ENCODE peak calls at places on chromosomes 12 and 14, in five cellular contexts. G is SK-N-SH, W is GM23338, B is vagina, Z is stomach. T is an unnamed sample.

GRCh38 chr12:59695379-59695778 is 99.5 kb downstream of the SLC16A7 start:
- DNase-seq in Z (no peak), W (no peak), B (no peak), G (no peak), T (no peak)

GRCh38 chr12:67534671-67535070 is 113.9 kb upstream of the DYRK2 start:
- DNase-seq in B (no peak), W (no peak), G (no peak), Z (no peak), T (no peak)

GRCh38 chr14:102086346-102086971 is 385 bp downstream of the HSP90AA1 start:
- DNase-seq in B (no peak), G (peak), W (peak), Z (peak), T (no peak)

GRCh38 chr14:19949218-19949617 is 18.5 kb downstream of the OR4K1 start:
- DNase-seq in G (no peak), W (no peak), B (no peak), Z (no peak), T (no peak)

GRCh38 chr12:54661048-54661447 is 12.9 kb upstream of the DCD start:
- DNase-seq in B (no peak), Z (no peak), G (no peak), W (no peak), T (no peak)

GRCh38 chr12:93741741-93742085 is 64.5 kb downstream of the CRADD start:
- DNase-seq in W (peak), Z (no peak), B (no peak), G (peak), T (no peak)

GRCh38 chr12:132429932-132430643 is 59.9 kb upstream of the FBRSL1 start:
- DNase-seq in Z (peak), B (no peak), W (peak), G (no peak), T (peak)

GRCh38 chr14:100911665-100912316 is 8.3 kb upstream of the RTL1 start:
- DNase-seq in G (no peak), W (no peak), Z (no peak), B (no peak), T (no peak)

GRCh38 chr12:68119724-68120211 is 39.8 kb downstream of the IFNG start:
- DNase-seq in W (no peak), Z (no peak), G (no peak), B (no peak), T (no peak)

GRCh38 chr14:62528296-62528695 is 517.0 kb downstream of the KCNH5 start:
- DNase-seq in B (no peak), Z (no peak), G (no peak), W (no peak), T (no peak)

GRCh38 chr12:121214855-121215745 is 5.2 kb downstream of the P2RX4 start:
- DNase-seq in W (no peak), Z (peak), G (no peak), B (no peak), T (peak)

GRCh38 chr14:20866963-20867362 is 24.2 kb upstream of the RNASE3 start:
- DNase-seq in B (no peak), Z (no peak), W (peak), G (no peak), T (no peak)

GRCh38 chr12:108511633-108512540 is 3.2 kb upstream of the FICD start:
- DNase-seq in W (peak), B (no peak), G (peak), Z (peak), T (peak)

DNA sequence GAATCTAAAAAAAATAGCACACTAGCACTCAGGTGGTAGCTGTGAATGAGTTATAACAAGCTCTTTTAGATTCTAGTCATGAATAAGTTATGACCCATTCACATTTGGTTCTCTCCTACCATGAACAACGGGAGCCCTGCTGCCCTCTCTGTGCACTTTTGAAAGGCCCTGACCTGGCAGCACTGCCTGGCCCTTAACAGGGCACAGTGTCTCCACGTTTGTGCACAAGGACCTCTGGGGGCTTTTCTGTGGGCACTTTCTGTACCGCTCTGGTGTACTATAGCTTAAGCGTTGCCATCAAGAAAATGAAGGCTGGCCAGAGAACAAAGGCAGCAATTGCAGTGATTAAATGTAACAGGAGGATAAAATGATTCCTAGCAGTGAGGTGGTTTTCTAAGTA is 21.2 kb downstream of the CCDC92 start:
- DNase-seq in G (no peak), B (no peak), Z (no peak), W (no peak), T (no peak)
- TF ChIP-seq POLR2AphosphoS5 in G (no peak), B (no peak), Z (no peak), W (no peak), T (no peak)

GRCh38 chr14:96224480-96225096 is 19.9 kb downstream of the BDKRB2 start:
- DNase-seq in W (no peak), Z (no peak), B (no peak), G (no peak), T (no peak)

GRCh38 chr14:96216627-96217026 is 12.0 kb downstream of the BDKRB2 start:
- DNase-seq in B (no peak), G (no peak), Z (no peak), W (no peak), T (no peak)

GRCh38 chr14:96217381-96217913 is 12.8 kb downstream of the BDKRB2 start:
- DNase-seq in G (peak), Z (no peak), W (no peak), B (no peak), T (no peak)

GRCh38 chr14:96221841-96222240 is 17.2 kb downstream of the BDKRB2 start:
- DNase-seq in Z (no peak), W (no peak), B (no peak), G (no peak), T (no peak)

GRCh38 chr14:96221109-96221650 is 16.5 kb downstream of the BDKRB2 start:
- DNase-seq in Z (no peak), W (no peak), B (no peak), G (no peak), T (no peak)
- TF ChIP-seq POLR2AphosphoS5 in Z (no peak), W (no peak), B (no peak), G (no peak), T (no peak)

DNA sequence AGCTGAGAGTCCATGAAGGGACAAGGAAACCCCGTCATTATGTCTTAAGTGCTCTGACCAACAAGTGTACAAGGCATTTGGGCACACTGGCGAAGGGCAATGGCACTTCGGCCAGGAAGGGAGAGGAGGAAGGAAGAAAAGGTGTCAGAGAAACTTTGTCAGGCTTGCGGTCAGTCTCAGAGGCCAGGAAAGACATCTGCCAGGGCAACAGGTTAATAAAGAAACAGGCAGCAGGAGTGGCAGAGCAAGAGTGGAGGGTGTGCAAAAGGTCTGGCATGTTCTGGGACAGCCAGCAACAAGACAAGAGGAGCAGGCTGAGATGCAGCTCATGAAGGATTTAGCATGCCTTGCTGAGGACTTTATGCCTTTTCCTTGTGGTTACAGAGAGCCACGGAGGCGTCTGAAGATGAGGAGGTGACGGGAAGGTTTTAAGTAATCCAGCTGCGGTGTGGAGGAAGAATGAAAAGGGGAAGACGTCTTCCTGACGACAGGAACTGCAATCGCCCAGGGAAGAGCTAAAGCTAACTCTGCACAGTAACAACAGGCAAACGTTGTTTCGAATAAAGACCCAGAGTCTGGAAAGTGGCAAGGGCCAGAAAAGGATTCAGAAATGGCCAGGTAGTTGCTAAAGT is 13.1 kb downstream of the APPL2 start:
- DNase-seq in Z (no peak), B (no peak), G (no peak), W (no peak), T (no peak)
- TF ChIP-seq POLR2AphosphoS5 in Z (no peak), B (no peak), G (no peak), W (no peak), T (no peak)

GRCh38 chr14:75125617-75126016 is 1.2 kb downstream of the NEK9 start:
- DNase-seq in W (no peak), Z (no peak), B (no peak), G (peak), T (no peak)

GRCh38 chr14:75126121-75126544 is 715 bp downstream of the NEK9 start:
- DNase-seq in Z (no peak), W (no peak), G (peak), B (no peak), T (no peak)

GRCh38 chr14:75126679-75127473 is at the start of gene NEK9:
- DNase-seq in W (peak), B (no peak), G (peak), Z (peak), T (peak)

GRCh38 chr14:75121559-75121958 is 5.3 kb downstream of the NEK9 start:
- DNase-seq in G (no peak), Z (no peak), W (no peak), B (no peak), T (no peak)

GRCh38 chr14:75123991-75124390 is 2.9 kb downstream of the NEK9 start:
- DNase-seq in Z (no peak), G (peak), B (no peak), W (no peak), T (no peak)
- TF ChIP-seq POLR2AphosphoS5 in Z (peak), G (peak), B (peak), W (no peak), T (no peak)

DNA sequence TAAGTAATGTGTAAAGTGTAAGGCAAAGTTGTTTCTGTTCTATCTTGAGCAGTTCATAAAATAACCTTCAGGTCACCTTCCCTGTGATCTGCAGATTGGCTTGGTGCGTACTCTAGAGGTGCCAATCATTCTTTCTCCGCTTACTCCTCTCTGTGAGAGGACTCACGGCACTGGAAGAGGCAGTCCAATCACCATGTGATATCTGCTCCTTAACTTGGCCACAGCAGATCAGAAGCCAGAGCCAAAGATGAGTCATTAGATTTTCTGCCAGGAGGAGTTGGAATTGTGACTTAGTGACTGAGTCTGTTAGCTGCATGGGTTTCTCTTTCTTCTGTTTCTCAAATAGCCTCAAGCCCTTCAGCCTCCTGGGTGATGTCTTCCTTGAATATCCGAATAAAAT is 165.5 kb downstream of the SLC41A2 start:
- DNase-seq in G (no peak), Z (no peak), W (no peak), B (no peak), T (no peak)
- TF ChIP-seq POLR2AphosphoS5 in G (no peak), Z (no peak), W (no peak), B (peak), T (no peak)

DNA sequence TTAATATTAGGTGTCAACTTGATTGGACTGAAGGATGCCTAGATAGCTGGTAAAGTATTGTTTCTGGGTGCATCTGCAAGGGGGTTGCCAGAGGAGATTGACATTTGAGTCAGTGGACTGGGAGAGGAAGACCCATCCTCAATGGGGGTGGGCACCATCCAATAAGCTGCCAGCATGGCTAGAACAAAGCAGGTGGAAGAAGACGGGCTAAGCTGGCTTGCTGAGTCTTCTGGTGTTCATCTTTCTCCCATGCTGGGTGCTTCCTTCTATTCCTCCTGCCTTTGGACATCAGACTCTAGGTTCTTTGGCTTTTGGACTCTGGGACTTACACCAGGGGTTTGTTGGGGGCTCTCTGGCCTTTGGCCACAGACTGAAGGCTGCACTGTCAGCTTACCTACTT is 87.4 kb downstream of the SLC38A1 start:
- DNase-seq in Z (no peak), B (no peak), W (no peak), G (no peak), T (no peak)
- TF ChIP-seq POLR2AphosphoS5 in Z (no peak), B (no peak), W (no peak), G (peak), T (no peak)

DNA sequence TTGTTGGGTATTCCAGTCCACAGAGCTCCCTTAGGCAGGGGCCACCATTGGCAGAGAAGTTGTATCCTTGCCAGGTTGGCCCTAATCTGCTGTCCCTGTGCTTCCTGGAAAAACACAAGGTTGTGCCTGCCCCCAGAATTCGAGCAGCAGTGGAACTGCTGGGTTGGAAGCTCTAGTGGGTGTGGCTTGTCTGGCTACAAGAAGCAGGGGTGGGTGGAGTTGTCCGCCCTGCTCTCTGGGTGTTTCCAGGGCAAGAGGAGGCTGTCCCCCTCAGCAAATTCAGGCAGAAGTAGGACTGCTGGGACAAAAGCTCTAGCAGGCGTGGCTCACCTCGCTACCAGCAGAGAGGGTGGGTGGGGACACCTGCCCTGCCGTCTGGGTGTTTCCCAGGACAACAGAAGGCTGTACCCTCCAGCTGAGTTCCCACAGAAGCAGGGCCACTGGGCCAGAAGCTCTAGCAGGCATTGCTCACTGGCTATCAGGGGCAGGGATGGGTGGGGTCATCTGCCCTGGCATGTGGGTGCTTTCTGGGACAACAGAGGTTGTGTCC is 72.8 kb upstream of the NPAS3 start:
- DNase-seq in G (no peak), Z (no peak), B (no peak), W (no peak), T (no peak)
- TF ChIP-seq POLR2AphosphoS5 in G (no peak), Z (no peak), B (no peak), W (no peak), T (no peak)